ENCODE peak calls at places on chromosomes 1 and 21, in six cellular contexts. One of them, this sample, is unnamed.
A peak's percentile ranks its signal among the peaks of the same experiment; 100 is the strongest.

GRCh38 chr1:6274622-6275139 is 13.8 kb upstream of the GPR153 start:
- DNase-seq in K562: no peak
- DNase-seq in GM12878: no peak
- DNase-seq in HepG2: no peak
- DNase-seq in WTC11: no peak
- DNase-seq in H1: no peak
- DNase-seq in this sample: no peak

GRCh38 chr1:199691540-199691939 is 336.0 kb upstream of the NR5A2 start:
- DNase-seq in WTC11: no peak
- DNase-seq in K562: no peak
- DNase-seq in GM12878: no peak
- DNase-seq in HepG2: no peak
- DNase-seq in H1: no peak
- DNase-seq in this sample: peak; percentile 32

GRCh38 chr21:44752701-44753235 is 41.4 kb upstream of the TSPEAR start:
- DNase-seq in WTC11: peak; percentile 5
- DNase-seq in GM12878: no peak
- DNase-seq in H1: no peak
- DNase-seq in HepG2: no peak
- DNase-seq in K562: no peak
- DNase-seq in this sample: no peak

GRCh38 chr1:210031473-210031872 is 93.5 kb downstream of the SYT14 start:
- DNase-seq in H1: no peak
- DNase-seq in GM12878: no peak
- DNase-seq in K562: no peak
- DNase-seq in HepG2: no peak
- DNase-seq in WTC11: no peak
- DNase-seq in this sample: no peak

GRCh38 chr1:62926681-62927252 is 142.8 kb downstream of the ATG4C start:
- DNase-seq in GM12878: no peak
- DNase-seq in WTC11: no peak
- DNase-seq in H1: no peak
- DNase-seq in K562: no peak
- DNase-seq in HepG2: no peak
- DNase-seq in this sample: no peak

GRCh38 chr1:214002472-214002871 is 14.7 kb downstream of the PROX1 start:
- DNase-seq in HepG2: peak; percentile 78
- DNase-seq in GM12878: no peak
- DNase-seq in H1: no peak
- DNase-seq in K562: peak; percentile 43
- DNase-seq in WTC11: no peak
- DNase-seq in this sample: no peak

GRCh38 chr1:203473781-203474305 is 1.8 kb upstream of the PRELP start:
- DNase-seq in WTC11: no peak
- DNase-seq in H1: no peak
- DNase-seq in HepG2: no peak
- DNase-seq in GM12878: no peak
- DNase-seq in K562: no peak
- DNase-seq in this sample: no peak

GRCh38 chr1:55474168-55474786 is 259.1 kb upstream of the USP24 start:
- DNase-seq in H1: no peak
- DNase-seq in WTC11: no peak
- DNase-seq in HepG2: no peak
- DNase-seq in GM12878: no peak
- DNase-seq in K562: peak; percentile 78
- DNase-seq in this sample: no peak

GRCh38 chr21:31514598-31514997 is 144.9 kb upstream of the SOD1 start:
- DNase-seq in WTC11: peak; percentile 50
- DNase-seq in GM12878: no peak
- DNase-seq in HepG2: no peak
- DNase-seq in H1: no peak
- DNase-seq in K562: no peak
- DNase-seq in this sample: peak; percentile 66

GRCh38 chr1:153790996-153791855 is 16.0 kb downstream of the SLC27A3 start:
- DNase-seq in GM12878: peak; percentile 95
- DNase-seq in HepG2: no peak
- DNase-seq in K562: peak; percentile 19
- DNase-seq in WTC11: no peak
- DNase-seq in H1: no peak
- DNase-seq in this sample: no peak

GRCh38 chr21:38352536-38353219 is 95.9 kb downstream of the KCNJ15 start:
- DNase-seq in H1: no peak
- DNase-seq in WTC11: peak; percentile 77
- DNase-seq in GM12878: no peak
- DNase-seq in K562: peak; percentile 62
- DNase-seq in HepG2: peak; percentile 3
- DNase-seq in this sample: peak; percentile 87

GRCh38 chr1:230356869-230357778 is 69.0 kb downstream of the PGBD5 start:
- DNase-seq in H1: no peak
- DNase-seq in GM12878: no peak
- DNase-seq in WTC11: no peak
- DNase-seq in HepG2: no peak
- DNase-seq in K562: no peak
- DNase-seq in this sample: no peak

GRCh38 chr1:32247983-32248889 is 1.2 kb downstream of the FAM167B start:
- DNase-seq in H1: peak; percentile 83
- DNase-seq in GM12878: no peak
- DNase-seq in K562: peak; percentile 92
- DNase-seq in WTC11: peak; percentile 96
- DNase-seq in HepG2: peak; percentile 59
- DNase-seq in this sample: peak; percentile 95

GRCh38 chr1:60904079-60904852 is 178.1 kb upstream of the NFIA start:
- DNase-seq in H1: no peak
- DNase-seq in K562: no peak
- DNase-seq in GM12878: no peak
- DNase-seq in HepG2: no peak
- DNase-seq in WTC11: no peak
- DNase-seq in this sample: no peak

GRCh38 chr1:61247881-61248752 is 165.8 kb downstream of the NFIA start:
- DNase-seq in H1: no peak
- DNase-seq in WTC11: no peak
- DNase-seq in K562: no peak
- DNase-seq in HepG2: no peak
- DNase-seq in GM12878: no peak
- DNase-seq in this sample: peak; percentile 52

GRCh38 chr1:57131701-57132394 is 166.0 kb upstream of the C8B start:
- DNase-seq in HepG2: no peak
- DNase-seq in WTC11: no peak
- DNase-seq in K562: no peak
- DNase-seq in H1: no peak
- DNase-seq in GM12878: no peak
- DNase-seq in this sample: no peak

GRCh38 chr1:2251363-2251762 is 23.2 kb downstream of the SKI start:
- DNase-seq in HepG2: no peak
- DNase-seq in K562: no peak
- DNase-seq in H1: no peak
- DNase-seq in WTC11: no peak
- DNase-seq in GM12878: no peak
- DNase-seq in this sample: no peak

GRCh38 chr1:22636369-22636768 is at the start of gene C1QA:
- DNase-seq in GM12878: no peak
- DNase-seq in K562: no peak
- DNase-seq in H1: no peak
- DNase-seq in HepG2: no peak
- DNase-seq in WTC11: no peak
- DNase-seq in this sample: no peak

GRCh38 chr1:7831458-7831857 is 21.4 kb downstream of the UTS2 start:
- DNase-seq in K562: peak; percentile 24
- DNase-seq in GM12878: no peak
- DNase-seq in HepG2: no peak
- DNase-seq in WTC11: no peak
- DNase-seq in H1: no peak
- DNase-seq in this sample: no peak

GRCh38 chr1:182617734-182618288 is 13.6 kb upstream of the RGS16 start:
- DNase-seq in H1: no peak
- DNase-seq in GM12878: no peak
- DNase-seq in K562: no peak
- DNase-seq in HepG2: no peak
- DNase-seq in WTC11: no peak
- DNase-seq in this sample: no peak

GRCh38 chr1:186865861-186866260 is 37.1 kb downstream of the PLA2G4A start:
- DNase-seq in HepG2: no peak
- DNase-seq in H1: no peak
- DNase-seq in WTC11: no peak
- DNase-seq in GM12878: no peak
- DNase-seq in K562: no peak
- DNase-seq in this sample: no peak

GRCh38 chr1:57659804-57660203 is 235.9 kb upstream of the DAB1 start:
- DNase-seq in K562: no peak
- DNase-seq in WTC11: no peak
- DNase-seq in HepG2: no peak
- DNase-seq in GM12878: no peak
- DNase-seq in H1: no peak
- DNase-seq in this sample: no peak

GRCh38 chr1:53249706-53250105 is 11.4 kb upstream of the MAGOH start:
- DNase-seq in HepG2: no peak
- DNase-seq in K562: no peak
- DNase-seq in H1: no peak
- DNase-seq in GM12878: no peak
- DNase-seq in WTC11: no peak
- DNase-seq in this sample: no peak

GRCh38 chr21:15978158-15978805 is 248.5 kb downstream of the USP25 start:
- DNase-seq in GM12878: no peak
- DNase-seq in HepG2: no peak
- DNase-seq in H1: no peak
- DNase-seq in K562: no peak
- DNase-seq in WTC11: no peak
- DNase-seq in this sample: peak; percentile 36

GRCh38 chr1:179021873-179022272 is 3.8 kb upstream of the FAM20B start:
- DNase-seq in HepG2: peak; percentile 18
- DNase-seq in WTC11: no peak
- DNase-seq in GM12878: no peak
- DNase-seq in H1: no peak
- DNase-seq in K562: no peak
- DNase-seq in this sample: no peak

GRCh38 chr1:151908228-151908691 is 1.1 kb downstream of the THEM4 start:
- DNase-seq in K562: peak; percentile 48
- DNase-seq in GM12878: no peak
- DNase-seq in HepG2: peak; percentile 13
- DNase-seq in WTC11: peak; percentile 21
- DNase-seq in H1: no peak
- DNase-seq in this sample: peak; percentile 60

DNA sequence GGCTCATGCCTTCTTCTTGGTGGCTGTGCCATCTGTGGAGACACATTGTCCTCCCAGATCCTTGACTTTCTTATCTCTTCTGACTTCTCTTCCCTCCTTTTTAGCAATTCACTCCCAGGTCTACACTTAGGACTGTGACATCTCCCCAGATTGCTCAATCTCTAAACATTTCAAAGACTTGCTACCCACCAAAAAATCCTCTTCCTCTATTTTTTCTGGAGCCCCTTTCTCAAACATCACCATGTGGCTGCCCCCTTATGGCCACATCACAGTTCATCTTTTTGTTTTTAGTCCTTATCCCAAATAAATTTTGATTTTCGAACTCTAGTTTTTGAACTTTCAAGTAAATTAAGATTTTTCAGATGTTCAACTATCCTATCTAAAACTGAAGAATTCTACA is 148.6 kb upstream of the HOOK1 start:
- DNase-seq in K562: no peak
- DNase-seq in H1: no peak
- DNase-seq in WTC11: no peak
- DNase-seq in HepG2: no peak
- DNase-seq in GM12878: no peak
- DNase-seq in this sample: no peak
- TF ChIP-seq CREB1 in K562: no peak
- TF ChIP-seq CREB1 in H1: no peak
- TF ChIP-seq CREB1 in WTC11: no peak
- TF ChIP-seq CREB1 in HepG2: no peak
- TF ChIP-seq CREB1 in GM12878: no peak
- TF ChIP-seq CREB1 in this sample: no peak

DNA sequence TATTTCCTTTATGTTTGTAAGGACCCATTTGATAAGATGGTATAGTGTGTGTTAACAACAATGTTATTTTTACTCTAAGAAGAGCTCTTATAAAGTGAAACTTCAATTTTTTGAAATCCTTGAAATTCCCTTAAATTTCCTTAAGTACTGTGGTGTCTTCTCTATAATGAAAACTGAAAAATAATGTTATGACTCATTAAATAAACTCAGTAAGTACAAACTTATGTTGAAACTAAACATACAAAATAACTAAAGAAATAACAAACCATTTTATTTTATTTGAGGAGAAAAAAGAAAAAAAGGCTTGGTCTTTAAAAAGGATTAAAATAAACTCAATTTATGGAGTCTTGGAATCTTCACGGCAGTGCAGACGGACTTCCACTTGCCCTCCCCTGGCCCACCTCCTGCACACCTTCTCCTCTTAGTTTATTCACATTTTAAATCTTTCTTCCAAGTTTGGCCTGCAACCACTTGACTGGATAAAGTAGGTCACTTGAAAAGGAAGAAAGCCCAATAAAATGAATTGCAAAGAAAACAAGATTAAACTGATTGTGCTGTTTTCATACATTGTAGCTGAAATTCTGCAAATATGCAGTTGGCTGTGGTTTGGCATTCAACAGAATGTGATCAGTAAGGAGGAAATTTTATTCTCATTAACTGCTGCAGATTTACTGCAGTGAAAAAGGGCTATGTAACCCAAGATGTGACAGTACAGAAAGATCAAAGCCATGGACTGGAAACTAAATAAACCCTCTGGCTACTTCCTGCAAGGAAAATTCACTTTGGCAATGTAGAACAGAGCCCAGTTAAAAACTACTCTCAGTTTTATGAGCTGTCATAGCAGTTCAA is 48.5 kb upstream of the SCYL3 start:
- DNase-seq in GM12878: no peak
- DNase-seq in K562: no peak
- DNase-seq in H1: no peak
- DNase-seq in WTC11: no peak
- DNase-seq in HepG2: no peak
- DNase-seq in this sample: no peak
- TF ChIP-seq CREB1 in GM12878: no peak
- TF ChIP-seq CREB1 in K562: no peak
- TF ChIP-seq CREB1 in H1: no peak
- TF ChIP-seq CREB1 in WTC11: no peak
- TF ChIP-seq CREB1 in HepG2: no peak
- TF ChIP-seq CREB1 in this sample: no peak

GRCh38 chr1:21355956-21356355 is 65.7 kb upstream of the ECE1 start:
- DNase-seq in H1: no peak
- DNase-seq in WTC11: no peak
- DNase-seq in HepG2: no peak
- DNase-seq in GM12878: no peak
- DNase-seq in K562: no peak
- DNase-seq in this sample: no peak
- TF ChIP-seq CREB1 in H1: no peak
- TF ChIP-seq CREB1 in WTC11: no peak
- TF ChIP-seq CREB1 in HepG2: no peak
- TF ChIP-seq CREB1 in GM12878: no peak
- TF ChIP-seq CREB1 in K562: no peak
- TF ChIP-seq CREB1 in this sample: no peak

DNA sequence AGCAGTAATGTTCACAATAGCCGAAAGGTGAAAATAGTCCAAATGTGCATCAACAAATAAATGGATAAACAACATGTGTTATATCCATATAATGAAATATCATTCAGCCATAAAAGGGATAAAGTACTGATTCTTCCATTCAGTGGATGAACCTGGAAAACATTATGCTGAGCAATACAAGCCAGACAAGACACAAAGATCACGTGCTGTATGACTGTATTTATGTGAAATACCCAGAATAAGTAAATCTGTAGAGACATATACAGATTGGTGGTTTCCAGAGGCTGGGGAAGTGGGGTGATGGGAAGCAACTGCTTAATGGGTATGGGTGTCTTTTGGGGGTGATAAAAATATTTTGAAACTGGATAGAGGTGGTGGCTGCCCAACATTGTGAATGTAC is 13.3 kb upstream of the GSTM4 start:
- DNase-seq in H1: no peak
- DNase-seq in K562: no peak
- DNase-seq in GM12878: no peak
- DNase-seq in HepG2: no peak
- DNase-seq in WTC11: no peak
- DNase-seq in this sample: no peak
- TF ChIP-seq CREB1 in H1: no peak
- TF ChIP-seq CREB1 in K562: no peak
- TF ChIP-seq CREB1 in GM12878: no peak
- TF ChIP-seq CREB1 in HepG2: no peak
- TF ChIP-seq CREB1 in WTC11: no peak
- TF ChIP-seq CREB1 in this sample: no peak